ENCODE peak calls at places on chromosomes 1 and 21, in seven cellular contexts. One of them, this sample, is unnamed.

GRCh38 chr21:18244721-18245486 is at the start of gene CHODL:
- DNase-seq in H54: no peak
- DNase-seq in HS-27A: no peak
- DNase-seq in effector memory CD4-positive, alpha-beta T cell: no peak
- DNase-seq in stimulated activated CD8-positive, alpha-beta memory T cell treated with anti-CD3 and anti-CD28 coated beads, Interleukin-4, amount 100 ng/mL, for 24 hours: no peak
- DNase-seq in Caki2: no peak
- DNase-seq in CD8-positive, alpha-beta T cell: no peak
- DNase-seq in this sample: no peak

GRCh38 chr1:221850788-221851187 is 108.9 kb upstream of the DUSP10 start:
- DNase-seq in H54: no peak
- DNase-seq in HS-27A: no peak
- DNase-seq in effector memory CD4-positive, alpha-beta T cell: no peak
- DNase-seq in stimulated activated CD8-positive, alpha-beta memory T cell treated with anti-CD3 and anti-CD28 coated beads, Interleukin-4, amount 100 ng/mL, for 24 hours: no peak
- DNase-seq in Caki2: no peak
- DNase-seq in CD8-positive, alpha-beta T cell: no peak
- DNase-seq in this sample: no peak

GRCh38 chr1:211352985-211353515 is 26.4 kb downstream of the TRAF5 start:
- DNase-seq in H54: no peak
- DNase-seq in HS-27A: no peak
- DNase-seq in effector memory CD4-positive, alpha-beta T cell: peak
- DNase-seq in stimulated activated CD8-positive, alpha-beta memory T cell treated with anti-CD3 and anti-CD28 coated beads, Interleukin-4, amount 100 ng/mL, for 24 hours: peak
- DNase-seq in Caki2: peak
- DNase-seq in CD8-positive, alpha-beta T cell: peak
- DNase-seq in this sample: peak

GRCh38 chr1:52614671-52615070 is 12.5 kb downstream of the GPX7 start:
- DNase-seq in H54: no peak
- DNase-seq in HS-27A: no peak
- DNase-seq in effector memory CD4-positive, alpha-beta T cell: no peak
- DNase-seq in stimulated activated CD8-positive, alpha-beta memory T cell treated with anti-CD3 and anti-CD28 coated beads, Interleukin-4, amount 100 ng/mL, for 24 hours: no peak
- DNase-seq in Caki2: no peak
- DNase-seq in CD8-positive, alpha-beta T cell: no peak
- DNase-seq in this sample: no peak

GRCh38 chr1:19029191-19030085 is 73.0 kb upstream of the IFFO2 start:
- DNase-seq in H54: no peak
- DNase-seq in HS-27A: no peak
- DNase-seq in effector memory CD4-positive, alpha-beta T cell: no peak
- DNase-seq in stimulated activated CD8-positive, alpha-beta memory T cell treated with anti-CD3 and anti-CD28 coated beads, Interleukin-4, amount 100 ng/mL, for 24 hours: no peak
- DNase-seq in Caki2: no peak
- DNase-seq in CD8-positive, alpha-beta T cell: no peak
- DNase-seq in this sample: no peak

GRCh38 chr1:58570094-58570493 is 7.0 kb downstream of the TACSTD2 start:
- DNase-seq in H54: no peak
- DNase-seq in HS-27A: no peak
- DNase-seq in effector memory CD4-positive, alpha-beta T cell: no peak
- DNase-seq in stimulated activated CD8-positive, alpha-beta memory T cell treated with anti-CD3 and anti-CD28 coated beads, Interleukin-4, amount 100 ng/mL, for 24 hours: no peak
- DNase-seq in Caki2: no peak
- DNase-seq in CD8-positive, alpha-beta T cell: no peak
- DNase-seq in this sample: no peak

GRCh38 chr1:1402081-1402900 is 3.2 kb upstream of the CCNL2 start:
- DNase-seq in H54: no peak
- DNase-seq in HS-27A: no peak
- DNase-seq in effector memory CD4-positive, alpha-beta T cell: no peak
- DNase-seq in stimulated activated CD8-positive, alpha-beta memory T cell treated with anti-CD3 and anti-CD28 coated beads, Interleukin-4, amount 100 ng/mL, for 24 hours: no peak
- DNase-seq in Caki2: peak
- DNase-seq in CD8-positive, alpha-beta T cell: no peak
- DNase-seq in this sample: no peak

GRCh38 chr21:35195232-35195631 is 146.1 kb upstream of the RUNX1 start:
- DNase-seq in H54: no peak
- DNase-seq in HS-27A: no peak
- DNase-seq in effector memory CD4-positive, alpha-beta T cell: no peak
- DNase-seq in stimulated activated CD8-positive, alpha-beta memory T cell treated with anti-CD3 and anti-CD28 coated beads, Interleukin-4, amount 100 ng/mL, for 24 hours: no peak
- DNase-seq in Caki2: peak
- DNase-seq in CD8-positive, alpha-beta T cell: no peak
- DNase-seq in this sample: no peak

GRCh38 chr1:237811633-237812032 is 79.1 kb downstream of the ZP4 start:
- DNase-seq in H54: no peak
- DNase-seq in HS-27A: no peak
- DNase-seq in effector memory CD4-positive, alpha-beta T cell: peak
- DNase-seq in stimulated activated CD8-positive, alpha-beta memory T cell treated with anti-CD3 and anti-CD28 coated beads, Interleukin-4, amount 100 ng/mL, for 24 hours: no peak
- DNase-seq in Caki2: no peak
- DNase-seq in CD8-positive, alpha-beta T cell: no peak
- DNase-seq in this sample: no peak

GRCh38 chr1:94237291-94238226 is at the start of gene ARHGAP29:
- DNase-seq in H54: peak
- DNase-seq in HS-27A: no peak
- DNase-seq in effector memory CD4-positive, alpha-beta T cell: no peak
- DNase-seq in stimulated activated CD8-positive, alpha-beta memory T cell treated with anti-CD3 and anti-CD28 coated beads, Interleukin-4, amount 100 ng/mL, for 24 hours: peak
- DNase-seq in Caki2: peak
- DNase-seq in CD8-positive, alpha-beta T cell: peak
- DNase-seq in this sample: peak

GRCh38 chr1:213020016-213020415 is 4.3 kb upstream of the ANGEL2 start:
- DNase-seq in H54: no peak
- DNase-seq in HS-27A: no peak
- DNase-seq in effector memory CD4-positive, alpha-beta T cell: no peak
- DNase-seq in stimulated activated CD8-positive, alpha-beta memory T cell treated with anti-CD3 and anti-CD28 coated beads, Interleukin-4, amount 100 ng/mL, for 24 hours: no peak
- DNase-seq in Caki2: no peak
- DNase-seq in CD8-positive, alpha-beta T cell: no peak
- DNase-seq in this sample: no peak

GRCh38 chr1:17052038-17052437 is 1.8 kb downstream of the SDHB start:
- DNase-seq in H54: no peak
- DNase-seq in HS-27A: no peak
- DNase-seq in effector memory CD4-positive, alpha-beta T cell: no peak
- DNase-seq in stimulated activated CD8-positive, alpha-beta memory T cell treated with anti-CD3 and anti-CD28 coated beads, Interleukin-4, amount 100 ng/mL, for 24 hours: no peak
- DNase-seq in Caki2: no peak
- DNase-seq in CD8-positive, alpha-beta T cell: no peak
- DNase-seq in this sample: no peak

GRCh38 chr1:100950776-100951175 is 54.9 kb downstream of the SLC30A7 start:
- DNase-seq in H54: no peak
- DNase-seq in HS-27A: no peak
- DNase-seq in effector memory CD4-positive, alpha-beta T cell: no peak
- DNase-seq in stimulated activated CD8-positive, alpha-beta memory T cell treated with anti-CD3 and anti-CD28 coated beads, Interleukin-4, amount 100 ng/mL, for 24 hours: no peak
- DNase-seq in Caki2: no peak
- DNase-seq in CD8-positive, alpha-beta T cell: no peak
- DNase-seq in this sample: no peak

GRCh38 chr1:186682721-186683120 is 2.5 kb upstream of the PTGS2 start:
- DNase-seq in H54: no peak
- DNase-seq in HS-27A: no peak
- DNase-seq in effector memory CD4-positive, alpha-beta T cell: no peak
- DNase-seq in stimulated activated CD8-positive, alpha-beta memory T cell treated with anti-CD3 and anti-CD28 coated beads, Interleukin-4, amount 100 ng/mL, for 24 hours: no peak
- DNase-seq in Caki2: no peak
- DNase-seq in CD8-positive, alpha-beta T cell: no peak
- DNase-seq in this sample: no peak

GRCh38 chr1:244962140-244962539 is 97.8 kb upstream of the HNRNPU start:
- DNase-seq in H54: no peak
- DNase-seq in HS-27A: no peak
- DNase-seq in effector memory CD4-positive, alpha-beta T cell: no peak
- DNase-seq in stimulated activated CD8-positive, alpha-beta memory T cell treated with anti-CD3 and anti-CD28 coated beads, Interleukin-4, amount 100 ng/mL, for 24 hours: no peak
- DNase-seq in Caki2: no peak
- DNase-seq in CD8-positive, alpha-beta T cell: no peak
- DNase-seq in this sample: no peak